ENCODE peak calls at places on chromosomes 12 and 14, in five cellular contexts. One of them, this sample, is unnamed.

GRCh38 chr14:95722525-95723190 is 8.7 kb upstream of the TCL1A start:
- DNase-seq in activated T-cell treated with anti-CD3 and anti-CD28 coated beads, Interleukin-2, amount 50 U/mL, for 48 hours: no peak
- DNase-seq in naive thymus-derived CD4-positive, alpha-beta T cell: no peak
- DNase-seq in activated naive CD4-positive, alpha-beta T cell: no peak
- DNase-seq in heart left ventricle: no peak
- DNase-seq in this sample: no peak

GRCh38 chr14:26775765-26776577 is 178.1 kb upstream of the NOVA1 start:
- DNase-seq in activated T-cell treated with anti-CD3 and anti-CD28 coated beads, Interleukin-2, amount 50 U/mL, for 48 hours: no peak
- DNase-seq in naive thymus-derived CD4-positive, alpha-beta T cell: no peak
- DNase-seq in activated naive CD4-positive, alpha-beta T cell: no peak
- DNase-seq in heart left ventricle: no peak
- DNase-seq in this sample: no peak

GRCh38 chr12:89756100-89756637 is 47.5 kb upstream of the ATP2B1 start:
- DNase-seq in activated T-cell treated with anti-CD3 and anti-CD28 coated beads, Interleukin-2, amount 50 U/mL, for 48 hours: no peak
- DNase-seq in naive thymus-derived CD4-positive, alpha-beta T cell: no peak
- DNase-seq in activated naive CD4-positive, alpha-beta T cell: no peak
- DNase-seq in heart left ventricle: no peak
- DNase-seq in this sample: no peak

GRCh38 chr12:43338848-43339526 is 213.0 kb downstream of the ADAMTS20 start:
- DNase-seq in activated T-cell treated with anti-CD3 and anti-CD28 coated beads, Interleukin-2, amount 50 U/mL, for 48 hours: no peak
- DNase-seq in naive thymus-derived CD4-positive, alpha-beta T cell: no peak
- DNase-seq in activated naive CD4-positive, alpha-beta T cell: no peak
- DNase-seq in heart left ventricle: peak
- DNase-seq in this sample: no peak

GRCh38 chr12:79384551-79384950 is 306.2 kb downstream of the PAWR start:
- DNase-seq in activated T-cell treated with anti-CD3 and anti-CD28 coated beads, Interleukin-2, amount 50 U/mL, for 48 hours: no peak
- DNase-seq in naive thymus-derived CD4-positive, alpha-beta T cell: no peak
- DNase-seq in activated naive CD4-positive, alpha-beta T cell: no peak
- DNase-seq in heart left ventricle: no peak
- DNase-seq in this sample: no peak

GRCh38 chr14:73763396-73763795 is 49.2 kb upstream of the PNMA1 start:
- DNase-seq in activated T-cell treated with anti-CD3 and anti-CD28 coated beads, Interleukin-2, amount 50 U/mL, for 48 hours: no peak
- DNase-seq in naive thymus-derived CD4-positive, alpha-beta T cell: no peak
- DNase-seq in activated naive CD4-positive, alpha-beta T cell: no peak
- DNase-seq in heart left ventricle: no peak
- DNase-seq in this sample: no peak

GRCh38 chr12:52234226-52234810 is 1.3 kb downstream of the KRT7 start:
- DNase-seq in activated T-cell treated with anti-CD3 and anti-CD28 coated beads, Interleukin-2, amount 50 U/mL, for 48 hours: no peak
- DNase-seq in naive thymus-derived CD4-positive, alpha-beta T cell: no peak
- DNase-seq in activated naive CD4-positive, alpha-beta T cell: no peak
- DNase-seq in heart left ventricle: no peak
- DNase-seq in this sample: no peak

GRCh38 chr14:24238123-24238522 is 4.3 kb downstream of the TINF2 start:
- DNase-seq in activated T-cell treated with anti-CD3 and anti-CD28 coated beads, Interleukin-2, amount 50 U/mL, for 48 hours: no peak
- DNase-seq in naive thymus-derived CD4-positive, alpha-beta T cell: no peak
- DNase-seq in activated naive CD4-positive, alpha-beta T cell: no peak
- DNase-seq in heart left ventricle: no peak
- DNase-seq in this sample: no peak

GRCh38 chr14:88502740-88503139 is 52.1 kb downstream of the PTPN21 start:
- DNase-seq in activated T-cell treated with anti-CD3 and anti-CD28 coated beads, Interleukin-2, amount 50 U/mL, for 48 hours: no peak
- DNase-seq in naive thymus-derived CD4-positive, alpha-beta T cell: no peak
- DNase-seq in activated naive CD4-positive, alpha-beta T cell: no peak
- DNase-seq in heart left ventricle: no peak
- DNase-seq in this sample: no peak

GRCh38 chr12:117329756-117330155 is 31.7 kb downstream of the NOS1 start:
- DNase-seq in activated T-cell treated with anti-CD3 and anti-CD28 coated beads, Interleukin-2, amount 50 U/mL, for 48 hours: no peak
- DNase-seq in naive thymus-derived CD4-positive, alpha-beta T cell: no peak
- DNase-seq in activated naive CD4-positive, alpha-beta T cell: no peak
- DNase-seq in heart left ventricle: no peak
- DNase-seq in this sample: no peak

GRCh38 chr12:131415781-131416180 is 295.1 kb upstream of the SFSWAP start:
- DNase-seq in activated T-cell treated with anti-CD3 and anti-CD28 coated beads, Interleukin-2, amount 50 U/mL, for 48 hours: peak
- DNase-seq in naive thymus-derived CD4-positive, alpha-beta T cell: no peak
- DNase-seq in activated naive CD4-positive, alpha-beta T cell: no peak
- DNase-seq in heart left ventricle: no peak
- DNase-seq in this sample: peak

GRCh38 chr14:100504372-100505078 is 82.7 kb downstream of the BEGAIN start:
- DNase-seq in activated T-cell treated with anti-CD3 and anti-CD28 coated beads, Interleukin-2, amount 50 U/mL, for 48 hours: no peak
- DNase-seq in naive thymus-derived CD4-positive, alpha-beta T cell: no peak
- DNase-seq in activated naive CD4-positive, alpha-beta T cell: no peak
- DNase-seq in heart left ventricle: no peak
- DNase-seq in this sample: no peak

GRCh38 chr12:53232641-53233538 is 881 bp upstream of the RARG start:
- DNase-seq in activated T-cell treated with anti-CD3 and anti-CD28 coated beads, Interleukin-2, amount 50 U/mL, for 48 hours: peak
- DNase-seq in naive thymus-derived CD4-positive, alpha-beta T cell: no peak
- DNase-seq in activated naive CD4-positive, alpha-beta T cell: no peak
- DNase-seq in heart left ventricle: peak
- DNase-seq in this sample: peak

GRCh38 chr14:91119556-91120311 is 5.9 kb downstream of the DGLUCY start:
- DNase-seq in activated T-cell treated with anti-CD3 and anti-CD28 coated beads, Interleukin-2, amount 50 U/mL, for 48 hours: no peak
- DNase-seq in naive thymus-derived CD4-positive, alpha-beta T cell: no peak
- DNase-seq in activated naive CD4-positive, alpha-beta T cell: no peak
- DNase-seq in heart left ventricle: no peak
- DNase-seq in this sample: peak

GRCh38 chr12:13099066-13099909 is 4.2 kb downstream of the GSG1 start:
- DNase-seq in activated T-cell treated with anti-CD3 and anti-CD28 coated beads, Interleukin-2, amount 50 U/mL, for 48 hours: no peak
- DNase-seq in naive thymus-derived CD4-positive, alpha-beta T cell: no peak
- DNase-seq in activated naive CD4-positive, alpha-beta T cell: no peak
- DNase-seq in heart left ventricle: peak
- DNase-seq in this sample: no peak

GRCh38 chr14:69153848-69154208 is 909 bp upstream of the DCAF5 start:
- DNase-seq in activated T-cell treated with anti-CD3 and anti-CD28 coated beads, Interleukin-2, amount 50 U/mL, for 48 hours: no peak
- DNase-seq in naive thymus-derived CD4-positive, alpha-beta T cell: no peak
- DNase-seq in activated naive CD4-positive, alpha-beta T cell: no peak
- DNase-seq in heart left ventricle: peak
- DNase-seq in this sample: peak

This sample was measured in erythroblast.